ENCODE peak calls at places on chromosomes 6 and 20, in four cellular contexts. One of them, this sample, is unnamed.

GRCh38 chr6:111662794-111663231 is 57.1 kb upstream of the TRAF3IP2 start:
- DNase-seq in stomach: no peak
- DNase-seq in glutamatergic neuron: no peak
- DNase-seq in AG10803: no peak
- DNase-seq in this sample: no peak

GRCh38 chr6:34514593-34515472 is 41.3 kb downstream of the SPDEF start:
- DNase-seq in glutamatergic neuron: peak; percentile 79
- DNase-seq in stomach: no peak
- DNase-seq in AG10803: peak; percentile 28
- DNase-seq in this sample: peak; percentile 54

GRCh38 chr20:64111841-64112641 is 4.7 kb upstream of the NPBWR2 start:
- DNase-seq in AG10803: no peak
- DNase-seq in stomach: peak; percentile 10
- DNase-seq in glutamatergic neuron: peak; percentile 28
- DNase-seq in this sample: no peak

GRCh38 chr6:5025911-5026819 is 22.3 kb upstream of the RPP40 start:
- DNase-seq in glutamatergic neuron: peak; percentile 74
- DNase-seq in AG10803: peak; percentile 41
- DNase-seq in stomach: peak; percentile 44
- DNase-seq in this sample: peak; percentile 63

GRCh38 chr6:18595774-18596528 is 208.8 kb downstream of the RNF144B start:
- DNase-seq in glutamatergic neuron: peak; percentile 62
- DNase-seq in AG10803: peak; percentile 71
- DNase-seq in stomach: peak; percentile 51
- DNase-seq in this sample: peak; percentile 70

GRCh38 chr20:3728354-3728753 is 4.1 kb upstream of the HSPA12B start:
- DNase-seq in stomach: no peak
- DNase-seq in glutamatergic neuron: no peak
- DNase-seq in AG10803: no peak
- DNase-seq in this sample: no peak

GRCh38 chr6:49582529-49582928 is 32.1 kb downstream of the C6orf141 start:
- DNase-seq in stomach: no peak
- DNase-seq in AG10803: no peak
- DNase-seq in glutamatergic neuron: no peak
- DNase-seq in this sample: no peak

GRCh38 chr6:7543761-7544424 is 2.4 kb downstream of the DSP start:
- DNase-seq in stomach: no peak
- DNase-seq in AG10803: no peak
- DNase-seq in glutamatergic neuron: no peak
- DNase-seq in this sample: no peak

GRCh38 chr6:134948142-134948541 is 1.8 kb downstream of the ALDH8A1 start:
- DNase-seq in AG10803: no peak
- DNase-seq in stomach: no peak
- DNase-seq in glutamatergic neuron: no peak
- DNase-seq in this sample: no peak

GRCh38 chr6:46626228-46626909 is 26.2 kb downstream of the CYP39A1 start:
- DNase-seq in stomach: no peak
- DNase-seq in AG10803: peak; percentile 44
- DNase-seq in glutamatergic neuron: no peak
- DNase-seq in this sample: peak; percentile 10

GRCh38 chr6:4460595-4461475 is 315.4 kb upstream of the CDYL start:
- DNase-seq in stomach: peak; percentile 29
- DNase-seq in AG10803: peak; percentile 76
- DNase-seq in glutamatergic neuron: peak; percentile 28
- DNase-seq in this sample: no peak

GRCh38 chr6:97129111-97129510 is 153.9 kb downstream of the MMS22L start:
- DNase-seq in AG10803: no peak
- DNase-seq in glutamatergic neuron: no peak
- DNase-seq in stomach: no peak
- DNase-seq in this sample: no peak

GRCh38 chr6:106098383-106099234 is 12.5 kb downstream of the PRDM1 start:
- DNase-seq in glutamatergic neuron: no peak
- DNase-seq in AG10803: peak; percentile 58
- DNase-seq in stomach: peak; percentile 73
- DNase-seq in this sample: no peak

GRCh38 chr6:79724816-79725215 is 93.7 kb downstream of the SH3BGRL2 start:
- DNase-seq in glutamatergic neuron: peak; percentile 71
- DNase-seq in stomach: no peak
- DNase-seq in AG10803: no peak
- DNase-seq in this sample: no peak

GRCh38 chr6:129117355-129117754 is 234.4 kb downstream of the LAMA2 start:
- DNase-seq in AG10803: no peak
- DNase-seq in glutamatergic neuron: no peak
- DNase-seq in stomach: no peak
- DNase-seq in this sample: no peak

GRCh38 chr6:4351857-4352669 is 216.7 kb upstream of the ECI2 start:
- DNase-seq in stomach: peak; percentile 28
- DNase-seq in glutamatergic neuron: no peak
- DNase-seq in AG10803: peak; percentile 97
- DNase-seq in this sample: no peak

GRCh38 chr6:43878823-43879495 is 108.9 kb downstream of the VEGFA start:
- DNase-seq in glutamatergic neuron: peak; percentile 35
- DNase-seq in AG10803: peak; percentile 25
- DNase-seq in stomach: peak; percentile 57
- DNase-seq in this sample: no peak

GRCh38 chr6:5041955-5042354 is 38.1 kb upstream of the RPP40 start:
- DNase-seq in glutamatergic neuron: no peak
- DNase-seq in AG10803: no peak
- DNase-seq in stomach: no peak
- DNase-seq in this sample: no peak

GRCh38 chr6:119978274-119978889 is 628.8 kb upstream of the MAN1A1 start:
- DNase-seq in stomach: no peak
- DNase-seq in glutamatergic neuron: no peak
- DNase-seq in AG10803: peak; percentile 51
- DNase-seq in this sample: peak; percentile 14

GRCh38 chr6:2665169-2666070 is 85.3 kb downstream of the MYLK4 start:
- DNase-seq in glutamatergic neuron: no peak
- DNase-seq in AG10803: no peak
- DNase-seq in stomach: no peak
- DNase-seq in this sample: no peak

GRCh38 chr6:149268768-149269167 is 48.7 kb upstream of the TAB2 start:
- DNase-seq in AG10803: no peak
- DNase-seq in stomach: no peak
- DNase-seq in glutamatergic neuron: no peak
- DNase-seq in this sample: no peak

GRCh38 chr20:48877299-48877698 is 44.2 kb upstream of the ARFGEF2 start:
- DNase-seq in glutamatergic neuron: no peak
- DNase-seq in stomach: no peak
- DNase-seq in AG10803: no peak
- DNase-seq in this sample: no peak

GRCh38 chr20:41028359-41029149 is at the start of gene TOP1:
- DNase-seq in glutamatergic neuron: peak; percentile 100
- DNase-seq in AG10803: peak; percentile 100
- DNase-seq in stomach: peak; percentile 100
- DNase-seq in this sample: peak; percentile 99

GRCh38 chr20:38219006-38219950 is 41.3 kb downstream of the KIAA1755 start:
- DNase-seq in glutamatergic neuron: no peak
- DNase-seq in AG10803: no peak
- DNase-seq in stomach: no peak
- DNase-seq in this sample: no peak

GRCh38 chr6:87755697-87756671 is 54.0 kb upstream of the AKIRIN2 start:
- DNase-seq in AG10803: peak; percentile 60
- DNase-seq in stomach: no peak
- DNase-seq in glutamatergic neuron: no peak
- DNase-seq in this sample: no peak

GRCh38 chr20:36149469-36149868 is 5.1 kb upstream of the EPB41L1 start:
- DNase-seq in glutamatergic neuron: no peak
- DNase-seq in stomach: peak; percentile 63
- DNase-seq in AG10803: no peak
- DNase-seq in this sample: no peak

GRCh38 chr20:24773751-24774201 is 175.3 kb upstream of the CST7 start:
- DNase-seq in stomach: peak; percentile 4
- DNase-seq in glutamatergic neuron: no peak
- DNase-seq in AG10803: peak; percentile 73
- DNase-seq in this sample: no peak

GRCh38 chr6:10082385-10082784 is 332.5 kb downstream of the TFAP2A start:
- DNase-seq in AG10803: no peak
- DNase-seq in stomach: no peak
- DNase-seq in glutamatergic neuron: no peak
- DNase-seq in this sample: no peak

GRCh38 chr20:59161626-59162170 is 1.9 kb upstream of the ZNF831 start:
- DNase-seq in stomach: no peak
- DNase-seq in glutamatergic neuron: no peak
- DNase-seq in AG10803: no peak
- DNase-seq in this sample: no peak

GRCh38 chr20:59165389-59165785 is 1.8 kb downstream of the ZNF831 start:
- DNase-seq in stomach: no peak
- DNase-seq in AG10803: no peak
- DNase-seq in glutamatergic neuron: no peak
- DNase-seq in this sample: no peak

GRCh38 chr20:59165794-59166709 is 2.4 kb downstream of the ZNF831 start:
- DNase-seq in AG10803: no peak
- DNase-seq in stomach: no peak
- DNase-seq in glutamatergic neuron: no peak
- DNase-seq in this sample: no peak

GRCh38 chr20:59164681-59165388 is 1.2 kb downstream of the ZNF831 start:
- DNase-seq in AG10803: no peak
- DNase-seq in stomach: no peak
- DNase-seq in glutamatergic neuron: no peak
- DNase-seq in this sample: no peak

DNA sequence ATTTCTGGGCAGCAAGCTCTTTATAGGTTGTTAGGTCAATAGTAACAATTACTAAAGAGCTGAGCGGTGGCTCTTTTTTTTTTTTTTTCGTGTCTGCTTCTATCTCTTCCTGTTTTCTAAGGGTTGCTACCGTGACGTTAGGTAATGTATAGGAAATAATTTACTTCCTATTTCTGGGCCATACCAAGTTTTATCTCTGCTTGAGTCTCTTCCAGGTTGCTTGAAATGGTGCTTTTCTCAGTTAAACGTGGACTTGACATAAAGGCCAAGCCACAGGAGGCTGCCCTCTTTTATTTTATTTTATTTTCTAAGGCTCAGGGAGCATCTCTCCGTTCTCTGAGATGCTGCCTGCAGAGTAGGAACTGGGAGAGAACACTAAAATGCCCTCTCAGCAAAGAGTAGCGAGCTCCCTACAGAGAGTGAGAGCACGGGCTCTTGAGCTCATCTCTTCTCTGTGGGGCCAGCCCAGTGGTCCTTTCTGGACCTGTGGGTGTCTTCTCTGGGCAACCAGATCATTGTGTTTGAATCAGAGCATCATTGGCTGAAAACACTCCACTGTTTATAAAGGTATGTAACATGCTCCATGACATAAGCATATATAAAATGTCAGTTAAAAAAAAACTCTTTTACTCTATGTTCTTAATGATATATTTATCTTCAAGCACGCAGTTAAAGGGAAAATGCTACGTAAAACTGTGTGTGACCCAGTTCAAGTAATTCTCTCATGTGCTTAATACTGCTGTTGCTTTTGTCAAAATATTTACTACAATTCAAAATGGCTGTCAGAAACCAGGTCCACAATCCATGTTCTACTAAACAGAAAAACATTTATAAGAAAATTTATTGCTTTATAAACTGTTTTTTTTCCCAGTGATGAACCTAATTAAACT is at the start of gene ZNF831:
- DNase-seq in AG10803: no peak
- DNase-seq in stomach: no peak
- DNase-seq in glutamatergic neuron: no peak
- DNase-seq in this sample: no peak
- TF ChIP-seq CTCF in AG10803: no peak
- TF ChIP-seq CTCF in stomach: no peak
- TF ChIP-seq CTCF in glutamatergic neuron: no peak
- TF ChIP-seq CTCF in this sample: no peak

GRCh38 chr20:8361008-8361652 is 229.1 kb downstream of the PLCB1 start:
- DNase-seq in glutamatergic neuron: no peak
- DNase-seq in AG10803: peak; percentile 45
- DNase-seq in stomach: no peak
- DNase-seq in this sample: no peak
- TF ChIP-seq CTCF in glutamatergic neuron: no peak
- TF ChIP-seq CTCF in AG10803: no peak
- TF ChIP-seq CTCF in stomach: no peak
- TF ChIP-seq CTCF in this sample: no peak

GRCh38 chr6:142746524-142746923 is 198.5 kb downstream of the HIVEP2 start:
- DNase-seq in glutamatergic neuron: peak; percentile 38
- DNase-seq in AG10803: no peak
- DNase-seq in stomach: no peak
- DNase-seq in this sample: peak; percentile 36
- TF ChIP-seq CTCF in glutamatergic neuron: peak; percentile 30
- TF ChIP-seq CTCF in AG10803: no peak
- TF ChIP-seq CTCF in stomach: no peak
- TF ChIP-seq CTCF in this sample: peak; percentile 47

DNA sequence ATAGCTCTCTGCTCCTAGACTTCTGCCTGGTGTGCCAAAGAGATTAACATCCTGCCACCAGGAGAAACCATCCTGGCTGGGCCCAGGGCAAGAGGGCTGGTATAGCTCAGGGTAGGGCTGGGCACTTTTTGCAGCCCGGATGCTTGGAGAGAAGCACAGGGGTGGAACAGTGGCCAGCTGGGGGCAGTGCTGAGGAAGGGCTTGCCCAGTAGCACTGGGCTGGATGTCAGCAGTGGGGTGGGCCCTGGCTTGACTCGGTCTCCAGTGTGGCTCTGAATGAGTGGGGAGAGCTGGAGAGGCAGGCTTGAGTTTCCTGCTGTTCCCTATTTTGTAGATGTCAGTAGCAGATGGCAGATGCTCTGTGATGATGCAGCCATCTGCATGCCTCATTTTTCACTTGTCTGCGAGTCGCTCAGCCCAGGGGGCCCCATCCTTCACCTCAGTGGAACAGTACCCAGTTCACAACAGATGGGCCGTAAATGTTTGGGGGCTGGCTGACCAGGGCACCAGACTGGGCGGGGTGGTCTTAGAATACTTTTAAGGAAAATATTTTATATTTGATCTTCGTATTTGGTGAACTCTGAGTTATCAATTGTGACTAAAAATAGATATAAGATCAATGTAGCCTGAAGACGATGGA is 56.4 kb upstream of the TULP1 start:
- DNase-seq in AG10803: no peak
- DNase-seq in glutamatergic neuron: peak; percentile 78
- DNase-seq in stomach: peak; percentile 47
- DNase-seq in this sample: peak; percentile 42
- TF ChIP-seq CTCF in AG10803: peak; percentile 28
- TF ChIP-seq CTCF in glutamatergic neuron: peak; percentile 43
- TF ChIP-seq CTCF in stomach: peak; percentile 9
- TF ChIP-seq CTCF in this sample: peak; percentile 35

DNA sequence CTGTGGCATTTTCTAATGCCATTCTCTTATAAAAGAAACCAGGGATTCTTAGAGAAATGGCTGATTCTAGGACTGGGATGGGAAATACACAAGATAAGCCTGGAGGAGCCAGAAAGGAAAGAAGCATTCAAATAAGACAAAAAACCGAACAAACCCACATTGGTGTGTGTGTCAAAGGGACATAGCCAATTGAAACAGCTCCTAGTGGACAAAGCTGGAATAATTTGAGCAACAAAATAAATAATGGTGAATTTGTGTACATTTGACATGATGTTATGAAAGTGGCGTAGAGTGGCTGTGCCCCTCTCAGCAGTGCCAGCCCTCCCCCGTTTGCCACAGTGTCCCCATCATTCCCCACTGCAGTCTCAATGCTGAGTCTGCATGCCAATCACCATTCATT is 55.5 kb downstream of the B3GAT2 start:
- DNase-seq in stomach: no peak
- DNase-seq in glutamatergic neuron: no peak
- DNase-seq in AG10803: no peak
- DNase-seq in this sample: no peak
- TF ChIP-seq CTCF in stomach: no peak
- TF ChIP-seq CTCF in glutamatergic neuron: peak; percentile 75
- TF ChIP-seq CTCF in AG10803: peak; percentile 38
- TF ChIP-seq CTCF in this sample: peak; percentile 49

GRCh38 chr6:42338573-42339218 is 113.0 kb downstream of the TRERF1 start:
- DNase-seq in glutamatergic neuron: no peak
- DNase-seq in stomach: no peak
- DNase-seq in AG10803: peak; percentile 99
- DNase-seq in this sample: no peak
- TF ChIP-seq CTCF in glutamatergic neuron: no peak
- TF ChIP-seq CTCF in stomach: no peak
- TF ChIP-seq CTCF in AG10803: peak; percentile 25
- TF ChIP-seq CTCF in this sample: no peak